ENCODE peak calls at places on chromosomes 6 and 20, in seven cellular contexts. F is stomach, Z is D341Med, T is NCI-H1417, H is heart left ventricle, W is AG09319, E is aorta. D is an unnamed sample.

GRCh38 chr6:4394786-4395185 is 259.4 kb upstream of the ECI2 start:
- DNase-seq in F (no peak), Z (no peak), T (no peak), H (no peak), W (no peak), E (no peak), D (no peak)

GRCh38 chr6:93389192-93389591 is 30.2 kb downstream of the EPHA7 start:
- DNase-seq in F (no peak), Z (no peak), T (no peak), H (peak), W (no peak), E (no peak), D (no peak)

GRCh38 chr6:27053738-27054137 is 193.8 kb upstream of the PRSS16 start:
- DNase-seq in F (no peak), Z (no peak), T (no peak), H (no peak), W (no peak), E (no peak), D (no peak)

GRCh38 chr6:113995632-113996031 is 24.7 kb upstream of the HDAC2 start:
- DNase-seq in F (no peak), Z (peak), T (peak), H (peak), W (peak), E (peak), D (peak)

GRCh38 chr6:154542747-154543146 is 32.3 kb upstream of the CNKSR3 start:
- DNase-seq in F (no peak), Z (no peak), T (no peak), H (no peak), W (no peak), E (no peak), D (no peak)

GRCh38 chr6:166597711-166598440 is 11.4 kb upstream of the RAMACL start:
- DNase-seq in F (no peak), Z (no peak), T (peak), H (no peak), W (no peak), E (no peak), D (no peak)

GRCh38 chr6:44177691-44178423 is 19.2 kb downstream of the CAPN11 start:
- DNase-seq in F (no peak), Z (no peak), T (no peak), H (peak), W (peak), E (peak), D (peak)

GRCh38 chr20:60006261-60006660 is 48.0 kb downstream of the CDH26 start:
- DNase-seq in F (no peak), Z (peak), T (no peak), H (no peak), W (no peak), E (no peak), D (no peak)

GRCh38 chr6:53544050-53544499 is 826 bp downstream of the GCLC start:
- DNase-seq in F (no peak), Z (no peak), T (peak), H (no peak), W (no peak), E (no peak), D (no peak)

GRCh38 chr20:13141541-13141940 is 79.5 kb upstream of the ISM1 start:
- DNase-seq in F (no peak), Z (no peak), T (no peak), H (no peak), W (no peak), E (no peak), D (no peak)